ENCODE peak calls at places on chromosome 1, in five cellular contexts. H, J, C, W and G are unnamed samples.

GRCh38 chr1:3910049-3910731 is 10.1 kb upstream of the C1orf174 start:
- DNase-seq in H (no peak), J (peak; percentile 4), C (no peak), W (no peak), G (no peak)

GRCh38 chr1:214857716-214858115 is 224.8 kb upstream of the KCNK2 start:
- DNase-seq in H (peak; percentile 33), J (no peak), C (no peak), W (no peak), G (no peak)

GRCh38 chr1:116298746-116299145 is 74.3 kb upstream of the ATP1A1 start:
- DNase-seq in H (no peak), J (no peak), C (no peak), W (no peak), G (no peak)

GRCh38 chr1:117342397-117342796 is 24.9 kb upstream of the MAN1A2 start:
- DNase-seq in H (no peak), J (no peak), C (no peak), W (no peak), G (no peak)

GRCh38 chr1:975896-976683 is 5.8 kb downstream of the PERM1 start:
- DNase-seq in H (peak; percentile 53), J (peak; percentile 71), C (no peak), W (no peak), G (peak; percentile 81)

GRCh38 chr1:117607471-117607870 is 1.6 kb downstream of the TENT5C start:
- DNase-seq in H (no peak), J (peak; percentile 67), C (peak; percentile 55), W (no peak), G (no peak)

GRCh38 chr1:40783001-40783905 is at the start of gene KCNQ4:
- DNase-seq in H (peak; percentile 12), J (peak; percentile 76), C (no peak), W (no peak), G (peak; percentile 35)

GRCh38 chr1:151516031-151516511 is 4.9 kb downstream of the CGN start:
- DNase-seq in H (no peak), J (no peak), C (no peak), W (no peak), G (peak; percentile 16)

GRCh38 chr1:224252466-224252865 is 69.4 kb downstream of the DEGS1 start:
- DNase-seq in H (no peak), J (no peak), C (no peak), W (no peak), G (peak; percentile 78)

GRCh38 chr1:206668874-206669410 is 15.8 kb upstream of the MAPKAPK2 start:
- DNase-seq in H (no peak), J (no peak), C (no peak), W (no peak), G (no peak)

GRCh38 chr1:31394628-31395193 is 18.3 kb upstream of the SERINC2 start:
- DNase-seq in H (peak; percentile 70), J (peak; percentile 92), C (peak; percentile 88), W (no peak), G (peak; percentile 85)

GRCh38 chr1:19785660-19786059 is 14.1 kb downstream of the TMCO4 start:
- DNase-seq in H (no peak), J (no peak), C (no peak), W (no peak), G (peak; percentile 50)

GRCh38 chr1:114333670-114334069 is 177.3 kb downstream of the TRIM33 start:
- DNase-seq in H (no peak), J (no peak), C (no peak), W (no peak), G (no peak)

GRCh38 chr1:51955797-51956527 is 34.5 kb downstream of the RAB3B start:
- DNase-seq in H (no peak), J (no peak), C (no peak), W (no peak), G (peak; percentile 52)

GRCh38 chr1:230204852-230205251 is 137.8 kb downstream of the GALNT2 start:
- DNase-seq in H (peak; percentile 35), J (peak; percentile 50), C (no peak), W (no peak), G (no peak)

DNA sequence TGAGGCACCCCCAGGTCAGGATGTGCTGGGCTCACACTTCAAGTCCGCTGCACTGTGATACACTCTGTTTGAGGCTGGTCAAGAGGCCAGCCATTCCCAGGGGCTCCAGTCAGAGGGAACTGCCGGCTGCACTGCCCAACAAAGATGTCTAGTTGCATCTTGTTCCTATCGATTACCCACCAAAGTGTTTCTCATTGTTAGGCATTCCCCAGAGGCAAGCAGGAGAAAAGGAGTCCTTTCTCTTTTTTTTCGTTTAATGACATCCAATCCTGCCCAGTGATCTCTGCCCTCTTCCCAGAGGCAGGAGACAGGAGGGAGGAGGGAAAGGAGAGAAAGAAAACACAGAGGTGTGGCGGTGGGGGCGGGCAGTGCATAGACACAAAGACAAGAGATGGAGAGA is 150.4 kb downstream of the OMA1 start:
- DNase-seq in H (no peak), J (no peak), C (no peak), W (no peak), G (no peak)
- H3K4me3 ChIP-seq in H (no peak overlapping the region), J (no peak overlapping the region), C (no peak overlapping the region), W (no peak overlapping the region), G (no peak overlapping the region)

GRCh38 chr1:165375623-165376022 is 19.1 kb upstream of the LMX1A start:
- DNase-seq in H (no peak), J (no peak), C (no peak), W (no peak), G (no peak)
- H3K4me3 ChIP-seq in H (peak overlapping the region; percentile 33), J (no peak overlapping the region), C (peak overlapping the region; percentile 70), W (peak overlapping the region; percentile 25), G (no peak overlapping the region)

GRCh38 chr1:37480125-37480466 is 5.7 kb downstream of the ZC3H12A start:
- DNase-seq in H (no peak), J (no peak), C (no peak), W (no peak), G (no peak)
- H3K4me3 ChIP-seq in H (peak overlapping the region; percentile 22), J (no peak overlapping the region), C (no peak overlapping the region), W (peak overlapping the region; percentile 80), G (no peak overlapping the region)

GRCh38 chr1:160637821-160638539 is 8.9 kb downstream of the SLAMF1 start:
- DNase-seq in H (no peak), J (no peak), C (no peak), W (no peak), G (no peak)

GRCh38 chr1:160638540-160638857 is 8.3 kb downstream of the SLAMF1 start:
- DNase-seq in H (no peak), J (no peak), C (no peak), W (no peak), G (no peak)

GRCh38 chr1:160640359-160641123 is 6.3 kb downstream of the SLAMF1 start:
- DNase-seq in H (no peak), J (no peak), C (no peak), W (no peak), G (peak; percentile 62)

GRCh38 chr1:160638926-160639325 is 7.9 kb downstream of the SLAMF1 start:
- DNase-seq in H (no peak), J (no peak), C (no peak), W (no peak), G (no peak)

GRCh38 chr1:160639652-160640051 is 7.2 kb downstream of the SLAMF1 start:
- DNase-seq in H (no peak), J (peak; percentile 45), C (no peak), W (no peak), G (no peak)
- H3K4me3 ChIP-seq in H (no peak overlapping the region), J (no peak overlapping the region), C (no peak overlapping the region), W (no peak overlapping the region), G (no peak overlapping the region)

DNA sequence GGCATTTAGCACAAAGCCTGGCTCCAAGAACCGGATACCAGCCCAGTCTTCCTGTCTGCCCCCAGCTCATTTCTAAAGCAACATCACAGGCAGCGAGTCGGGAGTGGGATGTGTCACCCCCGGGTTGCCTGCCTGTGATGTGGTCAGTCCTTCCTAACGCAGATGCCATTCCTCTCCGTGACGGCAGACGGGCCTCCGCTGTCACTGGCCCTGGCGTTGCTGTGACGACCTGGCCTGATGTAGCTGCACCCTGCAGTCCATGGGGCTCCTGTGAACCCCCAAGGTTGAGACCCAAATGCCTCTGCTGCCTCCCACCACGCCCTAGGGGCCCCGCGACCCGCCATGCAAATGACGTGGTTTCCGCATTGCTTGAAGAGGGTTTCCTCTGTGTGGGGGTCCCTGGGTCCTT is 12.3 kb downstream of the TNFRSF1B start:
- DNase-seq in H (peak; percentile 66), J (no peak), C (no peak), W (no peak), G (peak; percentile 77)
- H3K4me3 ChIP-seq in H (no peak overlapping the region), J (no peak overlapping the region), C (no peak overlapping the region), W (no peak overlapping the region), G (no peak overlapping the region)

GRCh38 chr1:63320024-63320799 is 2.2 kb upstream of the FOXD3 start:
- DNase-seq in H (peak; percentile 28), J (no peak), C (no peak), W (no peak), G (no peak)

GRCh38 chr1:63317814-63318156 is 4.6 kb upstream of the FOXD3 start:
- DNase-seq in H (peak; percentile 6), J (no peak), C (no peak), W (no peak), G (no peak)

GRCh38 chr1:63317007-63317813 is 5.2 kb upstream of the FOXD3 start:
- DNase-seq in H (peak; percentile 53), J (peak; percentile 81), C (peak; percentile 90), W (peak; percentile 9), G (peak; percentile 37)

GRCh38 chr1:63319069-63320023 is 3.0 kb upstream of the FOXD3 start:
- DNase-seq in H (peak; percentile 17), J (peak; percentile 14), C (no peak), W (no peak), G (no peak)

GRCh38 chr1:63318255-63319068 is 3.9 kb upstream of the FOXD3 start:
- DNase-seq in H (peak; percentile 17), J (no peak), C (no peak), W (no peak), G (no peak)
- H3K4me3 ChIP-seq in H (no peak overlapping the region), J (no peak overlapping the region), C (no peak overlapping the region), W (no peak overlapping the region), G (no peak overlapping the region)

GRCh38 chr1:45622891-45623394 is 911 bp downstream of the CCDC17 start:
- DNase-seq in H (no peak), J (no peak), C (no peak), W (no peak), G (no peak)
- H3K4me3 ChIP-seq in H (no peak overlapping the region), J (no peak overlapping the region), C (no peak overlapping the region), W (no peak overlapping the region), G (no peak overlapping the region)

DNA sequence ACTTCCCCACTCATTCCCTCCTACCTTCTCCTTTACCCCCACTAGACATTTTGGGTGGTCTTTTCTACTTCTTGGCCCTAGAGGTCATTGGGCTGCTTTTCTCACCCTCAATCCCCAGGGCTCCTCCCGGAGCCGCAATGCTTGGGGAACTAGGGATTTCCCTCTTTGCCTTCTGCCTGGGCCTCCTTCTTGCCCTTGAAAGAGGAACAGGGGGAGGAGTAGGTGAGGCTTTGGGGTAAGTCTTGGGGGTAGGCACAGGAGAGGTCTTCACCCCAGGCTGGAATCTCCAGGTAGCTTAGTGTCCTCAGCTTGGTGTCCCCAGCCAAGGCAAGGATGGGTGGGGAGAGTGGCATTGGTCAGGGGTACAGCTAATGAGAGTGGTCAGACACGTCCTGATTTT is 56.2 kb upstream of the EPS8L3 start:
- DNase-seq in H (no peak), J (no peak), C (no peak), W (no peak), G (no peak)
- H3K4me3 ChIP-seq in H (no peak overlapping the region), J (no peak overlapping the region), C (no peak overlapping the region), W (no peak overlapping the region), G (no peak overlapping the region)

DNA sequence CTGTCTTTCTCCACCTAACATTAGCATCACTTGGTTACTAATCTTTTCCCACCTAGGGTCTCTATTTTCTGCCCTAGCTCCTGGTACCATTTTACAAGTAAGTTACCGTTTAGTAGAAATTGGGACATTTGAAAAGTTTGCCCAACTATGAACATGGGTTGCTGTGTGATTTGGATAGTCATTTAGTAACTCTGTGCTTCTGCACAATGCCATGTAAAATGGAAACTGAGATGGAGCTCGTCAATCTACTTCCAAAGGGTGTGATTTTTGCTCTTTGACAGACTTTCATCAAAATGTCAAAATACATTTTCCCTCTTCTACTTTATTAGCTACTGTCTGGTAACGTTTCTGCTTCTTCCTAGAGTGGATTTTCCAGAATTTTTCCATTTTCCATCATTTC is 381.5 kb upstream of the B3GALT2 start:
- DNase-seq in H (no peak), J (no peak), C (no peak), W (no peak), G (no peak)
- H3K4me3 ChIP-seq in H (no peak overlapping the region), J (no peak overlapping the region), C (no peak overlapping the region), W (no peak overlapping the region), G (no peak overlapping the region)